ENCODE peak calls at places on chromosomes 2 and 18, in four cellular contexts. X, A, Z and H are unnamed samples.
A peak's percentile ranks its signal among the peaks of the same experiment; 100 is the strongest.

GRCh38 chr2:116733699-116734098 is 1080.8 kb upstream of the DDX18 start:
- DNase-seq in X (no peak), A (no peak), Z (no peak), H (no peak)

GRCh38 chr2:102366406-102367112 is 11.0 kb downstream of the IL18R1 start:
- DNase-seq in X (no peak), A (no peak), Z (no peak), H (no peak)

GRCh38 chr2:170815746-170816498 is 765 bp upstream of the GAD1 start:
- DNase-seq in X (peak; percentile 65), A (peak; percentile 86), Z (peak; percentile 68), H (peak; percentile 89)

GRCh38 chr2:212923393-212923792 is 228.0 kb downstream of the IKZF2 start:
- DNase-seq in X (no peak), A (no peak), Z (no peak), H (no peak)

GRCh38 chr2:74576830-74577229 is 22.3 kb downstream of the DOK1 start:
- DNase-seq in X (peak; percentile 67), A (no peak), Z (no peak), H (no peak)

GRCh38 chr18:34120294-34120693 is 104.4 kb downstream of the NOL4 start:
- DNase-seq in X (no peak), A (no peak), Z (no peak), H (no peak)

GRCh38 chr2:237693281-237694039 is 66.1 kb downstream of the LRRFIP1 start:
- DNase-seq in X (no peak), A (no peak), Z (peak; percentile 64), H (no peak)

GRCh38 chr2:202426751-202427150 is 50.6 kb downstream of the BMPR2 start:
- DNase-seq in X (no peak), A (no peak), Z (no peak), H (no peak)

GRCh38 chr2:74917702-74918619 is 40.5 kb upstream of the POLE4 start:
- DNase-seq in X (peak; percentile 50), A (no peak), Z (peak; percentile 91), H (no peak)

GRCh38 chr18:26406294-26406693 is 142.1 kb downstream of the KCTD1 start:
- DNase-seq in X (no peak), A (no peak), Z (no peak), H (no peak)

GRCh38 chr2:101185085-101185484 is 33.9 kb upstream of the TBC1D8 start:
- DNase-seq in X (peak; percentile 15), A (no peak), Z (no peak), H (no peak)

GRCh38 chr18:58207520-58208152 is 163.6 kb downstream of the NEDD4L start:
- DNase-seq in X (no peak), A (no peak), Z (no peak), H (no peak)

GRCh38 chr2:235825946-235826345 is 332.1 kb downstream of the AGAP1 start:
- DNase-seq in X (no peak), A (no peak), Z (no peak), H (no peak)

GRCh38 chr2:126898636-126899035 is at the start of gene TEX51:
- DNase-seq in X (no peak), A (no peak), Z (no peak), H (no peak)

GRCh38 chr2:211944572-211944971 is 594.0 kb downstream of the ERBB4 start:
- DNase-seq in X (no peak), A (no peak), Z (no peak), H (no peak)

DNA sequence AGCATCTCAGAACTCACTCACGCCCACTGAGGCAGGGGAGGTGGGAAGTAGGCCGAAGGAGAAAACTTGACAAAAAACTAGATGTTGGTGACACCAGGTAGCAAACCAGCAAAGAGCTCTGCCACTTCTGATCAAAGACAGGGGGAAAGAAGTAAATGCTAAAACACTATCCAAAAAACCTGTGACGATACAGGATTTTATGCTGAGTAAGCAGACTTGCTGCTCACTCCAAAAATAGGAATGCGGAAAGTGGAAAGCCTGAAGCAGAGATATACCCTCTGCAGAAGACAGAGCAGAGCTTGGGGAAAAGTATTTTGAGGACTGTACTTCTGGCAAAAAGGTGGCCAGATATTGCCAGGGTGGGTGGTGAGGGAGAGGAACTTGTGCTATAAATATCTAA is 73.3 kb upstream of the YPEL5 start:
- DNase-seq in X (no peak), A (no peak), Z (no peak), H (no peak)
- TF ChIP-seq JUND in X (no peak), A (no peak), Z (no peak), H (no peak)

GRCh38 chr2:16716944-16717343 is 51.3 kb upstream of the CYRIA start:
- DNase-seq in X (no peak), A (no peak), Z (no peak), H (no peak)

GRCh38 chr2:16717477-16717876 is 51.8 kb upstream of the CYRIA start:
- DNase-seq in X (no peak), A (no peak), Z (no peak), H (no peak)

GRCh38 chr2:16716051-16716450 is 50.4 kb upstream of the CYRIA start:
- DNase-seq in X (no peak), A (no peak), Z (no peak), H (no peak)

GRCh38 chr2:16719409-16719808 is 53.8 kb upstream of the CYRIA start:
- DNase-seq in X (peak; percentile 4), A (no peak), Z (no peak), H (no peak)

DNA sequence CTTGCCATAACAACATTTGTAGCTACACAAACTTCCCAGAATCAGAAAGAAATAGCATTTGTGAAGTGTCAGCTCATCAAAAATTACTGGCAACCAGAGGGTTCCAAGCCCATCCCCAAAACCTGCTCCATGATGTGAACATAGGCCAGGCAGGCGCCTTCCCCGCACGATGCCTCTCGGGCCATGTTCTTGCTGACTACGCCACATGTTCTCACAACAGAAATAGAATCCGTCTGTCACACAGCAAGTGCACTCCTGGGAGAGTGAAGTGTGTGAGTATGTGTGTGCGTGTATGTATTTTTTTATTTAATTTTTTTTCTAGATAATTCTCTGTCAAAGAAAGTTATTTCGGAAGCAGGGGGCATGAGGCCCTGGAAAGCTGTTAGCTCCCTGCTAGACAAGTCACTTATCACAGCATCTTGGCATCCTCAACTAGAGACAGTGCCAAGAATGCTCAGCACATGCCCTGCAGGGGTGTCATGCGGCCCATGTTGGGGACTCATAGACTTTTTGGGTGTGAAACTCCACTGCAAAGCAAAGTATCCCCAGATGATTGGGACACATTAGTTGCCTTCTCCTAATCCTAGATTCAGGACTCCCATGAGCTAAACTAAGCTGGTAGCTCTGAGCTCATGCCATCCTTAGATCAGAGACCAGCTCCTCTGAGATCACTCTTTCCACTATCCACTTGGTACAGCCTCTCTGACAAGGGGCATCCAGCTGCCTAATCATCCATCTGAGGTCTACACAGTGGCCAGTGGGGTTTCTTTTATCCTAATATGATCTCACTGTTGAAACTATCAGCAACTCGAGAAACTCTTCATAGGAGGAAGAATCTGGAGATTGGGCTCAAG is 53.1 kb upstream of the CYRIA start:
- DNase-seq in X (peak; percentile 49), A (no peak), Z (no peak), H (no peak)
- TF ChIP-seq JUND in X (no peak), A (no peak), Z (no peak), H (no peak)

DNA sequence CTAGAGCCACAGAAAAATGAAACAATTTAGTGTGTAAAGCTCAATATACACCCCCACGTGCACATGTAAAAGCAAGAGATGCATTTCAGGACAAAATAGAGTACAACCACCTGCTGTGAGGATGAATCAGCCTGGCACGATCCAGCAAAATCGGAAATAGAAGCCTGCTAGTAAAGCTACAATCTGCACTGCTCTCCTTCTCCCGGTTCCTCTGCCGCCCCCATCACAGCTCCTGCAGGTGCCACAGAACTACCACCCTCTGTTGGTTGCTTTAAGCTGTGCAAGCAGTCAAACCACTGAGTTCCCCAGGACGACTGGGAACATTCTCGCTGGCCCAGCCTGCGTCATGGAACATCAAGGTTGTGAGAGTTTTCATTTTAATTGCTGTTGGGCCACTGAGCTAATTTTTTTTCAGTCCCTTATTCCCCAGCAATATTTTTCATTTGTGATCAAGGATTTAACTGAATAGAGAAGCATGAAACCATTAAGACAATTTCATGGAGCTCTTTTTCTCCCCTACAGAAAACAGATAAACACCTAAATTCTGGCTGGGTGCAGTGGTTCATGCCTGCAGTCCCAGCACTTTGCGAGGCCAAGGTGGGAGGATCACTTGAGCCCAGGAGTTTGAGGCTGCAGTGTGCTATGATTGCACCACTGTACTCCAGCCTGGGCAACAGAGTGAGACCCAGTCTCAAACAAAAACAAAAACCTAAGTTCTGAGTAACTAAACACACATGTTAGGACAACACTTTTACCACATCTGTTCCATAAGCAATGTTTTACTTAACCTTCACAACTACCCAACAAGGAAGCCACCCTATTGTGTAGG is 47.6 kb upstream of the MAPRE3 start:
- DNase-seq in X (peak; percentile 63), A (peak; percentile 54), Z (peak; percentile 69), H (peak; percentile 89)
- TF ChIP-seq JUND in X (no peak), A (no peak), Z (no peak), H (no peak)

GRCh38 chr2:54724560-54725342 is 1.3 kb downstream of the EML6 start:
- DNase-seq in X (no peak), A (peak; percentile 21), Z (no peak), H (peak; percentile 81)
- TF ChIP-seq JUND in X (no peak), A (no peak), Z (no peak), H (no peak)